ENCODE peak calls at places on chromosomes 4 and X, in six cellular contexts. Z, K, N, R, L and T are unnamed samples. For H3K4me1 and H3K36me3, the result is how much of the 10 kb centered on the place peaks cover.

GRCh38 chrX:115147220-115147619 is 42.0 kb upstream of the RBMXL3 start:
- DNase-seq in N (peak), K (no peak), Z (no peak), L (no peak), R (peak), T (no peak)

GRCh38 chrX:150940844-150941495 is 42.2 kb upstream of the HMGB3 start:
- DNase-seq in Z (no peak), N (no peak), L (no peak), K (no peak), R (no peak), T (no peak)

GRCh38 chr4:145776208-145776607 is 96.3 kb downstream of the C4orf51 start:
- DNase-seq in Z (no peak), K (no peak), L (no peak), R (no peak), N (no peak), T (no peak)

GRCh38 chrX:13258725-13259124 is 61.1 kb downstream of the ATXN3L start:
- DNase-seq in K (no peak), R (no peak), L (no peak), N (no peak), Z (no peak), T (no peak)

GRCh38 chr4:162350331-162350730 is 186.5 kb upstream of the FSTL5 start:
- DNase-seq in L (no peak), N (no peak), K (no peak), Z (no peak), R (no peak), T (no peak)

GRCh38 chr4:105599475-105599874 is 47.1 kb downstream of the ARHGEF38 start:
- DNase-seq in R (no peak), K (no peak), N (no peak), L (no peak), Z (no peak), T (no peak)

GRCh38 chrX:31190221-31190975 is 118.6 kb upstream of the FTHL17 start:
- DNase-seq in N (peak), Z (no peak), R (no peak), L (no peak), K (no peak), T (no peak)

GRCh38 chr4:122665148-122665547 is 44.3 kb upstream of the IL21 start:
- DNase-seq in R (peak), Z (no peak), N (peak), L (no peak), K (no peak), T (no peak)

GRCh38 chrX:55874807-55875206 is 157.3 kb downstream of the RRAGB start:
- DNase-seq in Z (no peak), L (no peak), R (no peak), N (no peak), K (no peak), T (no peak)

GRCh38 chr4:26936284-26937065 is 75.8 kb downstream of the STIM2 start:
- DNase-seq in Z (no peak), R (peak), K (no peak), N (peak), L (no peak), T (no peak)

GRCh38 chrX:35098419-35098818 is 155.8 kb downstream of the FAM47B start:
- DNase-seq in R (no peak), L (no peak), Z (no peak), N (no peak), K (no peak), T (no peak)

GRCh38 chrX:135411893-135412292 is 9.9 kb upstream of the SMIM10L2A start:
- DNase-seq in N (peak), K (no peak), R (peak), L (no peak), Z (no peak), T (no peak)

GRCh38 chrX:131747173-131747572 is 203.3 kb downstream of the OR13H1 start:
- DNase-seq in Z (peak), R (no peak), N (no peak), L (peak), K (peak), T (no peak)

GRCh38 chr4:176953021-176953420 is 160.3 kb upstream of the VEGFC start:
- DNase-seq in K (no peak), Z (no peak), N (no peak), L (no peak), R (no peak), T (no peak)

GRCh38 chr4:176945314-176945713 is 152.6 kb upstream of the VEGFC start:
- DNase-seq in R (peak), Z (no peak), K (no peak), N (peak), L (no peak), T (no peak)

GRCh38 chr4:176949022-176949421 is 156.3 kb upstream of the VEGFC start:
- DNase-seq in K (no peak), Z (peak), R (peak), L (no peak), N (peak), T (no peak)
- H3K4me1 ChIP-seq in K (under half), Z (under half), R (under half), L (under half), N (under half), T (under half)

GRCh38 chrX:70129811-70130210 is 3.4 kb upstream of the IGBP1 start:
- DNase-seq in R (no peak), Z (no peak), L (no peak), N (no peak), K (no peak), T (no peak)

GRCh38 chrX:70132244-70132643 is 1.0 kb upstream of the IGBP1 start:
- DNase-seq in L (no peak), R (no peak), K (no peak), Z (no peak), N (peak), T (no peak)

GRCh38 chrX:70133303-70134115 is at the start of gene IGBP1:
- DNase-seq in K (peak), Z (peak), L (peak), R (peak), N (peak), T (peak)

GRCh38 chrX:70132877-70133302 is 357 bp upstream of the IGBP1 start:
- DNase-seq in Z (no peak), L (no peak), N (no peak), K (no peak), R (no peak), T (no peak)

DNA sequence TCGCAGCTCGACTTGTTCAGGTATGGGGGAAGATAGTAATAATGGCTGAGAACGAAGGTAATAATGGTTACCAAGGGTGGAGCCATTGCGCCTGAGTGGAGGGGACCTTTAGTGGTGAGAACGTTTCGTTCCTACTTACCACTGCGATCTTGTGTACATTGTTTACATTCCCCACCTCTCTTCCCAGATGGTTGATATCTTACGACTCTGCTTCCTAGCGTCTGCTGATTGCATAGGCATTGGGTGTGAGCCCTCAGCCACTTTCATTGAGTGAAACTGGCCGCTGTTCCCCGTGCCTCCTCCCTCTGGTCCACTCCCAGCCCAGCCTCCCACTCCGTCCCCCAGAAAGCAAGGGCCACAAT is 850 bp downstream of the IGBP1 start:
- DNase-seq in L (no peak), Z (no peak), N (peak), K (no peak), R (peak), T (no peak)
- H3K36me3 ChIP-seq in L (under half), Z (under half), N (under half), K (under half), R (under half), T (under half)

GRCh38 chr4:112284662-112285411 is 867 bp downstream of the TIFA start:
- DNase-seq in Z (no peak), L (no peak), R (peak), K (no peak), N (peak), T (no peak)
- H3K27ac ChIP-seq in Z (peak), L (peak), R (peak), K (peak), N (no peak), T (peak)

GRCh38 chrX:119693996-119694451 is 1.1 kb upstream of the SEPTIN6 start:
- DNase-seq in N (no peak), L (no peak), K (no peak), R (peak), Z (no peak), T (no peak)
- H3K4me1 ChIP-seq in N (under half), L (under half), K (under half), R (under half), Z (under half), T (under half)

DNA sequence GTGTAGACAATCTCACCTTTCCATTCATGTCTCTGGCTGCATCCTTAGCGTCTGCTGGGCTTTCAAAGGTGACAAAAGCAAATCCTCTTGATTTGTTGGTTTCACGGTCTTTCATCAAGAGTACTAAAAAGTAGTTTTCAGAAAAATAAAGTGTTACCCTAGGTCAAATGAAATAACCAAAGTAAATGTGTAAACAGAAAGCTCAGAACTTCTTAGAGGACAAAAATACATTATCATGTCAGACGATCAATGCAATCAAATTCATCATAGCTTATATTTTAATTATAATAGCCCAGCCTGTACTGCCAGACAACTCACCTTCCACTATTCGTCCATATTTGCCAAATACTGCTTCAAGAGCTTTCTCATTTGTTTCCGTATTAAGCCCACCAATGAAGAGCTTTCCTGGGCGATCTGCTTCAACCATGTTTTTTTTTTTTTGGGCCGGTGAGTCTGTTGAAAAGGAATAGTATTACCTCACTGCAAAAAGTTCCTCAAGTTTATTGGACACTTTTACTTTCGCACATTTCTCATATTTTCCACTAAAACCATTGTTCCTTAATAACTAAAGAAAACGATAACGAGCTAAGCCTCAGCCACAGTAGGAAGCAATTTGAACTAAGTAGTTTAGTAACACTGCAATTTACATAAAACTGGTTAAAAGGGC is 1.4 kb downstream of the RBMX start:
- DNase-seq in Z (no peak), K (no peak), L (peak), R (peak), N (peak), T (no peak)
- H3K36me3 ChIP-seq in Z (under half), K (under half), L (under half), R (under half), N (under half), T (under half)